ENCODE peak calls at places on chromosome 20, in five cellular contexts. E, O, R, G and L are unnamed samples.

GRCh38 chr20:603116-603640 is 6.9 kb downstream of the TCF15 start:
- DNase-seq in E (no peak), O (no peak), R (no peak), G (no peak), L (no peak)

GRCh38 chr20:52637201-52637600 is 335.0 kb upstream of the TSHZ2 start:
- DNase-seq in E (no peak), O (no peak), R (no peak), G (no peak), L (no peak)

GRCh38 chr20:47936612-47937011 is 151.3 kb upstream of the SULF2 start:
- DNase-seq in E (no peak), O (no peak), R (no peak), G (no peak), L (no peak)

GRCh38 chr20:62061851-62062418 is 3.7 kb downstream of the TAF4 start:
- DNase-seq in E (no peak), O (no peak), R (no peak), G (no peak), L (no peak)

GRCh38 chr20:47380481-47380880 is 24.0 kb upstream of the ZMYND8 start:
- DNase-seq in E (no peak), O (no peak), R (no peak), G (no peak), L (no peak)

GRCh38 chr20:23387118-23387443 is 25.1 kb downstream of the GZF1 start:
- DNase-seq in E (no peak), O (no peak), R (no peak), G (no peak), L (no peak)

GRCh38 chr20:44910690-44911262 is 916 bp downstream of the PABPC1L start:
- DNase-seq in E (no peak), O (no peak), R (no peak), G (no peak), L (peak)

GRCh38 chr20:44644384-44645131 is 6.9 kb downstream of the ADA start:
- DNase-seq in E (no peak), O (no peak), R (no peak), G (no peak), L (no peak)

GRCh38 chr20:54221996-54222890 is 14.4 kb downstream of the PFDN4 start:
- DNase-seq in E (peak), O (no peak), R (no peak), G (no peak), L (no peak)

GRCh38 chr20:58143531-58143930 is 84.9 kb downstream of the ANKRD60 start:
- DNase-seq in E (no peak), O (peak), R (no peak), G (no peak), L (no peak)

GRCh38 chr20:47574616-47575401 is 73.1 kb downstream of the NCOA3 start:
- DNase-seq in E (no peak), O (no peak), R (no peak), G (no peak), L (no peak)

GRCh38 chr20:462199-462991 is at the start of gene TBC1D20:
- DNase-seq in E (peak), O (peak), R (peak), G (peak), L (peak)

GRCh38 chr20:2131366-2131765 is 29.7 kb downstream of the STK35 start:
- DNase-seq in E (no peak), O (no peak), R (no peak), G (no peak), L (peak)

GRCh38 chr20:9126527-9126926 is 57.6 kb downstream of the PLCB4 start:
- DNase-seq in E (no peak), O (no peak), R (no peak), G (no peak), L (no peak)

GRCh38 chr20:14744723-14745122 is 407.3 kb upstream of the FLRT3 start:
- DNase-seq in E (no peak), O (no peak), R (no peak), G (no peak), L (no peak)

GRCh38 chr20:4160761-4161305 is 145.5 kb upstream of the RNF24 start:
- DNase-seq in E (no peak), O (no peak), R (no peak), G (peak), L (no peak)

GRCh38 chr20:58046311-58046710 is 182.1 kb downstream of the ANKRD60 start:
- DNase-seq in E (no peak), O (no peak), R (no peak), G (no peak), L (no peak)

GRCh38 chr20:20736303-20736702 is 23.9 kb upstream of the RALGAPA2 start:
- DNase-seq in E (no peak), O (no peak), R (no peak), G (no peak), L (no peak)

GRCh38 chr20:642398-643174 is 10.4 kb downstream of the SRXN1 start:
- DNase-seq in E (no peak), O (no peak), R (peak), G (no peak), L (no peak)

GRCh38 chr20:56187791-56188190 is 60.7 kb upstream of the MC3R start:
- DNase-seq in E (no peak), O (no peak), R (no peak), G (no peak), L (peak)

GRCh38 chr20:14065774-14066173 is 70.5 kb downstream of the MACROD2 start:
- DNase-seq in E (no peak), O (no peak), R (no peak), G (no peak), L (no peak)

GRCh38 chr20:561437-562231 is 18.0 kb upstream of the CSNK2A1 start:
- DNase-seq in E (peak), O (peak), R (peak), G (peak), L (peak)

GRCh38 chr20:57749861-57750260 is 40.0 kb upstream of the PMEPA1 start:
- DNase-seq in E (no peak), O (no peak), R (no peak), G (no peak), L (no peak)

GRCh38 chr20:21087862-21088540 is 18.2 kb downstream of the LINC00237 start:
- DNase-seq in E (no peak), O (no peak), R (no peak), G (no peak), L (no peak)

GRCh38 chr20:3846378-3846739 is 275 bp upstream of the MAVS start:
- DNase-seq in E (no peak), O (no peak), R (no peak), G (no peak), L (no peak)

GRCh38 chr20:43776691-43777090 is 49.9 kb upstream of the GTSF1L start:
- DNase-seq in E (no peak), O (no peak), R (no peak), G (no peak), L (no peak)

GRCh38 chr20:21229163-21229562 is 74.0 kb upstream of the XRN2 start:
- DNase-seq in E (no peak), O (no peak), R (no peak), G (no peak), L (peak)

GRCh38 chr20:41726727-41727126 is 108.5 kb upstream of the CHD6 start:
- DNase-seq in E (no peak), O (no peak), R (no peak), G (no peak), L (no peak)

GRCh38 chr20:61726979-61727378 is 338.7 kb downstream of the TAF4 start:
- DNase-seq in E (no peak), O (no peak), R (no peak), G (no peak), L (no peak)

GRCh38 chr20:60454491-60454890 is 496.3 kb downstream of the CDH26 start:
- DNase-seq in E (no peak), O (no peak), R (no peak), G (no peak), L (no peak)

GRCh38 chr20:60463798-60464197 is 505.6 kb downstream of the CDH26 start:
- DNase-seq in E (no peak), O (no peak), R (no peak), G (no peak), L (no peak)

GRCh38 chr20:60455272-60455671 is 497.0 kb downstream of the CDH26 start:
- DNase-seq in E (no peak), O (no peak), R (no peak), G (no peak), L (no peak)

GRCh38 chr20:60461993-60462392 is 503.8 kb downstream of the CDH26 start:
- DNase-seq in E (no peak), O (no peak), R (no peak), G (no peak), L (no peak)

DNA sequence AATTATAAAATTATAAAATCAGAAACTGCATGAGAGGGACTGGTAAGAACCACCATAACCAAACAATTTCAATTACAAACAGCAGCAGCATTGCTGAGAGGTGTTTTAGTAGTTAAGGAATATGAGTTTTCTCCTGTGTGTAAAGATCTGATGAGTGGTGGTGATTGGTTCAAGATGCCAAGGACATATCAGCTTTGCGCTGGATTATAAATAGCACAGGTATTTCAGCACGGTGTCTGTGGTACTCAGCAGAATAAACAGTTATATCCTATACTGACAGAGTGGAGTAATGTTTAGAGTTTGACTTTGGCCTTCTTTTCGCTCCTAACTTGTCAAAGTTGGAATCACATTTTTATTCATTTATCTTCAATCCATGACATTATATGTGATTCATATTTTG is 501.0 kb downstream of the CDH26 start:
- DNase-seq in E (no peak), O (no peak), R (no peak), G (no peak), L (no peak)
- H3K27ac ChIP-seq in E (no peak), O (no peak), R (no peak), G (no peak), L (no peak)

DNA sequence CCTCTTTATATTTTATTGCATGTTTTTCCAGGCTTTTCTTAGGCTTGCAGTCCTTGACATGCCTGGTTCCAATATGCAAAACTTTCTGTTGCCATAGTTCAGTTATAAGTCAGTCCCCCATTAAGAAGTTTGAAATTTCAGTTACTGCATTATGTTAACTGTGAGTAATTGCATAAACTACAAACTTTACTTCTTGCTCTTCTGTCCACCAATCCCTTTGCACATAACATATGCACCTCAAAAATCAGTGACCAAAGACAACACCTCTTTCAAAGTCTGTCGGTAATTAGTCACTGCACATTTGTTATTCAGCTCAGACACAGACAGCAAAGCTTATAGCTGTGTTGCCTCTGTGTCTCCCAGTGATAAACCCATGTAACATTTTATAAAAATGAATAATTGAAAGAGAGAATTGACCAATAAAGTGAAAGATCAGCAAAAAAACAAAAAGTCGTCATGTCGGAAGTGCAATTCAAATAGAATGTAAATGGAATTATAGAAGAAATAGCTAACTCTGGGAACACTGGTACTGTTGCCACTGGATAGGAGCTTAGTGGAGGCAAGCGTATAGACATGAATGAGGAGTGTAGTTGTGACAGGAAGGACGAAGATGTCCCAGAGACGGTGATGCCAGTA is 50.3 kb upstream of the BTBD3 start:
- DNase-seq in E (no peak), O (no peak), R (no peak), G (no peak), L (peak)
- H3K27ac ChIP-seq in E (no peak), O (no peak), R (no peak), G (no peak), L (no peak)

DNA sequence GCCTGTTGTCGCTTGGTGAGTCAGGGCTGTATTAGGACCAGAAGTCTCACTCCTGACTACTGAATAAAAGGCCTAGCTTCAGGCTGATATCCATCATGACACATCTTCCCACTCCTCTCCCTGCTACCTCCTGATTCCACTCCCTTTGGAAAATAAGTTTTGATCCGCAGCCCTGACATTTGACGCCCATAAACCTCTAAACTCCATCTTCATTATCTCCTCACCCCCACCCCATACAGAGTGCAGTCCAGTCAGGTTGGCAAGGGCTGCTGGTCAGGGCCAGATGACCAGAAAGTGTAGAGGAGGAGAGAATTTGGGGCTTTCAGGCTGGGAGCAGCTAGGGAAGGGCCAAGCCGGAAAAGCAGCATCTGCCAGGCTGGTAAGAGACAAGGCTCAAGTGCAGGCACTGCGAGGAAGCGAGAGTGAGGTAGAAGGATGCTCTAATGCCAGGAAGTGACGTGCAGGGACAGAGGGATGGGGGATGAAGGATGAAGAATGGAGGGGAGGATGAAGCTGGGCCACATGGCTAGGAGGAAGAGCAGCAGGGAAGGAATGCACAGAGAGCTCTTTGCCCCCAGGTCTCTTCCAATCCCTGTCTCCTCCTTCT is 1.2 kb downstream of the GGT7 start:
- DNase-seq in E (no peak), O (no peak), R (no peak), G (no peak), L (no peak)
- H3K27ac ChIP-seq in E (no peak), O (peak), R (no peak), G (no peak), L (peak)

GRCh38 chr20:10793741-10794140 is 119.9 kb upstream of the JAG1 start:
- DNase-seq in E (peak), O (no peak), R (no peak), G (no peak), L (no peak)
- H3K27ac ChIP-seq in E (no peak), O (no peak), R (no peak), G (no peak), L (no peak)

GRCh38 chr20:40686434-40686882 is 2.6 kb downstream of the MAFB start:
- DNase-seq in E (no peak), O (no peak), R (no peak), G (no peak), L (no peak)

GRCh38 chr20:40687384-40688128 is 1.5 kb downstream of the MAFB start:
- DNase-seq in E (peak), O (peak), R (no peak), G (peak), L (peak)

GRCh38 chr20:40688129-40689099 is 622 bp downstream of the MAFB start:
- DNase-seq in E (no peak), O (no peak), R (no peak), G (no peak), L (no peak)

GRCh38 chr20:40685349-40685748 is 3.7 kb downstream of the MAFB start:
- DNase-seq in E (no peak), O (no peak), R (no peak), G (no peak), L (no peak)

DNA sequence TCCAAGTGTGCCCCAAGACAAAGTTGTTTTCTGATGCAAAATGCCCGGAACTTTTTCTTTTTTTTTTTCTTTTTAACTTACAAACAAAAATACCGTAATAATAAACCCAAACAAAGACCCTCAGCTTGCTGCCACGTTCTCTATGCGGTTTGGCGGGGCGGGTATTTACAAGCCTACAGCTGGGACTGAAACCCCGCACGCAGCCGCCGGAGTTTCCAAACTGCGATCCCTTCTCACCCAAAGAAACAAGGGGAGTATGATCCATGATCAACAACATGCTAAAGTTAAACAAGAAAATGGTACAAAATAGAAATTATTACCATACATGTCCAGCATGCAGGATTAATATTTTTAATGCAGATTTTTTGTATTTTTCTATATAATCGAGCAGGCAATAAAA is 2.1 kb downstream of the MAFB start:
- DNase-seq in E (no peak), O (no peak), R (no peak), G (no peak), L (no peak)
- H3K27ac ChIP-seq in E (peak), O (peak), R (no peak), G (no peak), L (peak)

DNA sequence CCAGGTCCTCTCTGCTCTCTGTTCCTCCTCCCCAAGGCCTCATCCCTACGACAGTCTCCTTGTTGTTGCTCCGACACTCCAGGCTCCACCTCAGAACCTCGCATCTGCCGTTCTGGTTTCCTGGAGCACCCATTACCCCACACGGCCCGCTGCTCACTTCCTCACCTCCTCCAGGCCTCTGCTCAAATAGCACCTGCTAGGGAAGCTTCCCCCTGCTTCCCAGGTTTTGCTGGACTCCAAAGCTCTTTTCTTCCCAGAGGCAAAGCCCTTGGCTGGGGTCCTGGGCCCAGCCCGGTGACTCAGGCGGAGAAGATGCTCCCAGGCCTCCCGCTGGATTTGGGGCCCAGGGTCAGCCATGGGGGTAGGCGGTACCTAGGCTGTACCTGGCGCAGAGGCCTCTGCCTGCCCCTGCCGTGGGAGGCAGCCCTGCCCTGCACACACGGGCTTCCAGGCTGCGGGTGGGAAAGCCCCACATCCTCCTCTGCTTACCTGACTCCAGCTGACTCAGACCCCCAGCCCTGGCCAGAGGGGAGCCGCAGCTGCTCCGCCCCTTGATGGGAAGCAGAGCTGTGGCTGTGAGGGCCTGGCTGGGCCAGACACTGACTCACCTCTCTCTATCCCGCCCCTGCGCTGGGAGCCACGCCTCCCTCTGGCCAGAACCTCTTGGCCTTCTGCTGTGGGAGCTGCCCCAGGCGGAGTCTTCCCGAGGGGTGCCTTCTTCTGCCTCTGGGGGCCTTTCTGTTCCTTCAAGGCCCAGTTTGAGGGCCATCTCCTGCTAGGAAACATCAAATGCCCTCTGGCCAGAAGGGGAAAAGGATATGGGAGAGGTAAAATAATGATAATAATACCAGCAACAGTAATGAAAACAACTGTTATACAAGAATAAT is 130.5 kb downstream of the CEBPB start:
- DNase-seq in E (peak), O (peak), R (peak), G (peak), L (peak)
- H3K27ac ChIP-seq in E (peak), O (peak), R (no peak), G (peak), L (peak)

DNA sequence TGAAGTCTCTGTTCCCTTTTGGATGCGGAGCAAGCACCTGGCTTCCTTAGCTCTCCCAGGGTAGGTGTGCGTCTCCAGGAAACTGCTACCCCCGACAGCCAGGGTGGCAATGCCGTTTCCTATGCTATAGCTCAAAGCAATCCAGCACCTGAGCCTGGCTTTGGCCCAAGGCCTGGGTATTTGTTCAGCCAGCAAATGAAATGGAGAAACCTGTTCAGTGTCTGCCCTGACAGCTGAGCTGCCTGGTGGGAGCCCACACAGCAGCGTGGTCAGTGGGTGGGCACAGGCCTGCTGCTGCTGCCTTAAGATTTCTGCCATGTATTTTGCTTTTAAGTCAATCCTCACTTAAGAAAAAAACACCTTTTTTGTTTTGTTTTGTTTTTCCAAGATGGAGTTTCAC is 13.7 kb downstream of the SPATA2 start:
- DNase-seq in E (peak), O (no peak), R (no peak), G (no peak), L (no peak)
- H3K27ac ChIP-seq in E (peak), O (no peak), R (no peak), G (no peak), L (peak)

GRCh38 chr20:24673678-24674570 is 204.5 kb downstream of the SYNDIG1 start:
- DNase-seq in E (no peak), O (no peak), R (no peak), G (no peak), L (peak)
- H3K27ac ChIP-seq in E (no peak), O (no peak), R (no peak), G (no peak), L (no peak)